ENCODE peak calls at places on chromosomes 12 and 14, in five cellular contexts. A is ACHN, I is HFFc6, R is heart left ventricle, K is fibroblast of the aortic adventitia. U is an unnamed sample.

GRCh38 chr12:132444957-132445883 is 44.7 kb upstream of the FBRSL1 start:
- DNase-seq in A (no peak), I (no peak), R (peak; percentile 80), K (no peak), U (peak; percentile 53)

GRCh38 chr14:65255029-65255545 is 152.8 kb upstream of the MAX start:
- DNase-seq in A (peak; percentile 36), I (peak; percentile 82), R (no peak), K (peak; percentile 75), U (no peak)

GRCh38 chr12:55720071-55720564 is at the start of gene RDH5:
- DNase-seq in A (peak; percentile 84), I (peak; percentile 72), R (peak; percentile 73), K (peak; percentile 96), U (no peak)

GRCh38 chr12:122669397-122670070 is 33.6 kb downstream of the HCAR2 start:
- DNase-seq in A (peak; percentile 65), I (peak; percentile 59), R (no peak), K (peak; percentile 64), U (no peak)

GRCh38 chr12:57611116-57611809 is at the start of gene ARHGEF25:
- DNase-seq in A (peak; percentile 69), I (no peak), R (peak; percentile 91), K (peak; percentile 37), U (peak; percentile 72)

GRCh38 chr14:77917802-77918201 is 117.9 kb downstream of the ADCK1 start:
- DNase-seq in A (no peak), I (no peak), R (no peak), K (no peak), U (no peak)

GRCh38 chr14:56720703-56721426 is 89.4 kb downstream of the OTX2 start:
- DNase-seq in A (no peak), I (no peak), R (no peak), K (no peak), U (no peak)

GRCh38 chr12:88310069-88310468 is 168.0 kb downstream of the TMTC3 start:
- DNase-seq in A (no peak), I (peak; percentile 55), R (no peak), K (peak; percentile 75), U (no peak)

GRCh38 chr12:639566-639965 is 23.7 kb downstream of the NINJ2 start:
- DNase-seq in A (no peak), I (no peak), R (no peak), K (no peak), U (no peak)

GRCh38 chr14:26261368-26262122 is 336.3 kb downstream of the NOVA1 start:
- DNase-seq in A (no peak), I (no peak), R (no peak), K (no peak), U (no peak)

GRCh38 chr14:48622980-48623379 is 947.6 kb upstream of the MDGA2 start:
- DNase-seq in A (no peak), I (no peak), R (no peak), K (no peak), U (no peak)

GRCh38 chr12:96988919-96989318 is 81.9 kb downstream of the NEDD1 start:
- DNase-seq in A (no peak), I (no peak), R (no peak), K (no peak), U (no peak)

GRCh38 chr12:75877588-75878381 is 153.8 kb downstream of the PHLDA1 start:
- DNase-seq in A (no peak), I (no peak), R (no peak), K (peak; percentile 67), U (no peak)

GRCh38 chr14:39265741-39266588 is 32.2 kb downstream of the MIA2 start:
- DNase-seq in A (peak; percentile 26), I (peak; percentile 3), R (no peak), K (peak; percentile 70), U (peak; percentile 54)

GRCh38 chr14:51302319-51303030 is 62.4 kb downstream of the TMX1 start:
- DNase-seq in A (peak; percentile 73), I (no peak), R (no peak), K (no peak), U (peak; percentile 32)

GRCh38 chr12:71243375-71243774 is 85.6 kb upstream of the TSPAN8 start:
- DNase-seq in A (no peak), I (no peak), R (no peak), K (peak; percentile 94), U (no peak)

GRCh38 chr14:41642402-41643195 is 35.9 kb downstream of the LRFN5 start:
- DNase-seq in A (no peak), I (no peak), R (no peak), K (peak; percentile 3), U (no peak)

GRCh38 chr12:85823436-85824179 is 12.6 kb downstream of the RASSF9 start:
- DNase-seq in A (no peak), I (peak; percentile 33), R (no peak), K (peak; percentile 75), U (no peak)

GRCh38 chr14:101878222-101879211 is 85.9 kb upstream of the DYNC1H1 start:
- DNase-seq in A (no peak), I (no peak), R (no peak), K (no peak), U (no peak)

GRCh38 chr12:15897433-15897832 is 13.7 kb upstream of the DERA start:
- DNase-seq in A (no peak), I (no peak), R (no peak), K (no peak), U (no peak)

GRCh38 chr12:66028388-66028787 is 102.2 kb downstream of the LLPH start:
- DNase-seq in A (no peak), I (no peak), R (no peak), K (no peak), U (no peak)

GRCh38 chr12:107515446-107515958 is 170.1 kb upstream of the PWP1 start:
- DNase-seq in A (peak; percentile 95), I (peak; percentile 59), R (no peak), K (peak; percentile 95), U (no peak)